ENCODE peak calls at places on chromosomes 3 and 15, in six cellular contexts. E, Q, P, C, J and M are unnamed samples.

GRCh38 chr3:138898301-138898700 is 48.6 kb downstream of the FOXL2 start:
- DNase-seq in E (no peak), C (peak), J (no peak), P (no peak), Q (no peak), M (no peak)

GRCh38 chr3:145776782-145777408 is 384.1 kb downstream of the PLOD2 start:
- DNase-seq in C (peak), E (peak), J (peak), P (peak), Q (peak), M (peak)

GRCh38 chr3:32733631-32734229 is 48.7 kb downstream of the CNOT10 start:
- DNase-seq in E (no peak), J (no peak), P (peak), C (peak), Q (no peak), M (peak)

GRCh38 chr3:20648921-20649381 is 462.9 kb upstream of the SGO1 start:
- DNase-seq in E (no peak), P (peak), J (no peak), Q (no peak), C (no peak), M (no peak)

GRCh38 chr15:67109141-67110034 is 44.0 kb downstream of the SMAD3 start:
- DNase-seq in Q (no peak), E (peak), P (peak), C (peak), J (no peak), M (peak)

GRCh38 chr15:46260937-46261336 is 626.1 kb downstream of the SQOR start:
- DNase-seq in J (no peak), E (no peak), C (peak), P (no peak), Q (no peak), M (peak)

GRCh38 chr3:59422312-59422711 is 372.5 kb upstream of the CFAP20DC start:
- DNase-seq in J (no peak), Q (no peak), C (no peak), E (no peak), P (no peak), M (no peak)

GRCh38 chr15:101472033-101472432 is 17.5 kb downstream of the PCSK6 start:
- DNase-seq in C (no peak), E (no peak), P (no peak), Q (no peak), J (no peak), M (no peak)

GRCh38 chr3:126014252-126014651 is 45.3 kb downstream of the ROPN1B start:
- DNase-seq in P (no peak), C (no peak), J (no peak), E (no peak), Q (no peak), M (no peak)

GRCh38 chr3:122982202-122983185 is 45.1 kb downstream of the SEMA5B start:
- DNase-seq in J (no peak), P (no peak), Q (no peak), E (no peak), C (no peak), M (peak)

GRCh38 chr3:52143616-52144015 is 10.6 kb downstream of the POC1A start:
- DNase-seq in P (no peak), J (no peak), E (no peak), C (no peak), Q (no peak), M (no peak)

GRCh38 chr15:70524470-70524869 is 238.9 kb downstream of the UACA start:
- DNase-seq in P (no peak), E (no peak), J (no peak), C (no peak), Q (no peak), M (no peak)

GRCh38 chr15:57217716-57218598 is 158.3 kb upstream of the CGNL1 start:
- DNase-seq in J (no peak), Q (no peak), C (peak), E (no peak), P (no peak), M (no peak)

GRCh38 chr3:156670077-156670476 is 4.3 kb upstream of the TIPARP start:
- DNase-seq in J (no peak), C (peak), P (no peak), Q (no peak), E (no peak), M (no peak)

GRCh38 chr15:25439456-25439836 is 622 bp upstream of the UBE3A start:
- DNase-seq in P (no peak), Q (no peak), J (no peak), C (no peak), E (no peak), M (peak)

GRCh38 chr3:58009749-58010535 is 1.7 kb downstream of the FLNB start:
- DNase-seq in C (no peak), P (no peak), J (no peak), Q (no peak), E (no peak), M (peak)

GRCh38 chr15:78565951-78566774 is 843 bp downstream of the CHRNA5 start:
- DNase-seq in E (peak), C (peak), Q (no peak), P (peak), J (peak), M (peak)

GRCh38 chr15:34266751-34267150 is 41.9 kb downstream of the EMC4 start:
- DNase-seq in E (no peak), P (no peak), C (no peak), Q (no peak), J (no peak), M (no peak)

GRCh38 chr15:75348563-75349350 is 1.9 kb downstream of the NEIL1 start:
- DNase-seq in J (no peak), Q (no peak), P (no peak), C (peak), E (no peak), M (peak)

GRCh38 chr15:81930582-81931369 is 115.0 kb downstream of the MEX3B start:
- DNase-seq in J (no peak), E (no peak), Q (no peak), P (no peak), C (no peak), M (no peak)

GRCh38 chr15:101481917-101482525 is 7.5 kb downstream of the PCSK6 start:
- DNase-seq in J (no peak), C (no peak), P (no peak), Q (no peak), E (no peak), M (no peak)

GRCh38 chr15:88454867-88455810 is 12.0 kb downstream of the MRPL46 start:
- DNase-seq in P (peak), Q (no peak), E (peak), C (peak), J (peak), M (peak)

GRCh38 chr3:37729119-37729518 is 132.6 kb upstream of the CTDSPL start:
- DNase-seq in E (no peak), Q (no peak), C (no peak), P (no peak), J (no peak), M (no peak)

GRCh38 chr15:37931868-37932267 is 2.6 kb upstream of the TMCO5A start:
- DNase-seq in J (no peak), Q (no peak), C (no peak), E (no peak), P (peak), M (no peak)

GRCh38 chr3:73552700-73553099 is 72.0 kb downstream of the PDZRN3 start:
- DNase-seq in P (no peak), C (no peak), J (no peak), Q (peak), E (no peak), M (no peak)

GRCh38 chr3:37093481-37093880 is 80.9 kb downstream of the LRRFIP2 start:
- DNase-seq in E (no peak), C (no peak), Q (no peak), J (no peak), P (no peak), M (no peak)